ENCODE peak calls at places on chromosomes 6 and 20, in nine cellular contexts. M is AG10803, T is glutamatergic neuron, H is colonic mucosa, A is tibial artery, G is foreskin keratinocyte, N is astrocyte of the spinal cord, B is choroid plexus epithelial cell, D is AG09319. Z is an unnamed sample.

GRCh38 chr20:48451401-48451800 is 376.4 kb downstream of the PREX1 start:
- DNase-seq in M (no peak), T (no peak), H (no peak), A (no peak), G (no peak), N (no peak), B (no peak), D (no peak), Z (no peak)

GRCh38 chr6:147154454-147154853 is 49.8 kb upstream of the STXBP5 start:
- DNase-seq in M (peak), T (no peak), H (no peak), A (no peak), G (peak), N (peak), B (peak), D (no peak), Z (peak)

GRCh38 chr6:2101213-2101612 is 144.2 kb downstream of the GMDS start:
- DNase-seq in M (peak), T (no peak), H (no peak), A (no peak), G (no peak), N (no peak), B (peak), D (no peak), Z (peak)

GRCh38 chr20:38902601-38903000 is 23.6 kb upstream of the FAM83D start:
- DNase-seq in M (no peak), T (no peak), H (no peak), A (no peak), G (no peak), N (no peak), B (no peak), D (no peak), Z (no peak)

GRCh38 chr20:63441136-63441776 is 31.2 kb downstream of the KCNQ2 start:
- DNase-seq in M (no peak), T (no peak), H (no peak), A (no peak), G (no peak), N (no peak), B (no peak), D (no peak), Z (no peak)

GRCh38 chr6:16470502-16471221 is 232.3 kb downstream of the GMPR start:
- DNase-seq in M (no peak), T (no peak), H (no peak), A (no peak), G (no peak), N (no peak), B (no peak), D (no peak), Z (no peak)

GRCh38 chr6:41976794-41977484 is 35.3 kb upstream of the CCND3 start:
- DNase-seq in M (peak), T (no peak), H (no peak), A (no peak), G (no peak), N (peak), B (peak), D (no peak), Z (peak)

GRCh38 chr6:82959385-82959941 is 106.2 kb downstream of the UBE3D start:
- DNase-seq in M (peak), T (no peak), H (no peak), A (no peak), G (no peak), N (peak), B (peak), D (no peak), Z (no peak)

DNA sequence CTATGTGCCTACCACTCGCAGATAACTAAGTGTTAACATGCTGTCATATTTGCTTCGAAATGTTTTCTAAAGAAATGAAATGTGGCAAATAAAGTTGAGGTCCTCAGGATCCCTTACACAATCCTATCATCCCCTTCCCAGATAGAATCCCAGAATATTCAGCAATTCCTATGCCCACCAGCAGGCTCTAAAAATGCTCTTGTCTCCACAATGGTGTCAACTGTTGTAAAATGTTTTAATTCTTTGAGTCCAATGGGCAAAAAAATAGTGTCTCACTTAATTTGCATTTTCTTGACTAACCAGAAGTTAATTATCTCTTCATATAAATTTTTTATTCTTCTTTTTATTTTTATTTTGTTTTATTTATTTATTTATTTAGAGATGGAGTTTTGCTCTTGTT is 103.9 kb upstream of the MAP7 start:
- DNase-seq in M (no peak), T (no peak), H (no peak), A (no peak), G (no peak), N (no peak), B (no peak), D (no peak), Z (no peak)
- TF ChIP-seq CTCF in M (no peak), T (peak), H (no peak), A (no peak), G (peak), N (no peak), B (peak), D (no peak), Z (no peak)

GRCh38 chr6:160519603-160520042 is 144.5 kb downstream of the LPA start:
- DNase-seq in M (no peak), T (no peak), H (no peak), A (no peak), G (peak), N (no peak), B (peak), D (no peak), Z (peak)
- TF ChIP-seq CTCF in M (peak), T (peak), H (peak), A (peak), G (peak), N (peak), B (peak), D (peak), Z (peak)

GRCh38 chr6:24432611-24433010 is 29.9 kb downstream of the MRS2 start:
- DNase-seq in M (no peak), T (no peak), H (no peak), A (no peak), G (no peak), N (no peak), B (no peak), D (no peak), Z (no peak)

GRCh38 chr6:24426729-24427446 is 24.2 kb downstream of the MRS2 start:
- DNase-seq in M (no peak), T (no peak), H (no peak), A (no peak), G (no peak), N (no peak), B (no peak), D (no peak), Z (no peak)

GRCh38 chr6:24430086-24430485 is 27.4 kb downstream of the MRS2 start:
- DNase-seq in M (peak), T (no peak), H (no peak), A (no peak), G (no peak), N (no peak), B (no peak), D (no peak), Z (no peak)

GRCh38 chr6:24428615-24429014 is 25.9 kb downstream of the MRS2 start:
- DNase-seq in M (no peak), T (no peak), H (no peak), A (no peak), G (peak), N (peak), B (peak), D (no peak), Z (peak)

GRCh38 chr6:24431045-24431451 is 28.3 kb downstream of the MRS2 start:
- DNase-seq in M (peak), T (no peak), H (peak), A (no peak), G (peak), N (peak), B (peak), D (no peak), Z (peak)
- TF ChIP-seq CTCF in M (peak), T (peak), H (peak), A (peak), G (peak), N (peak), B (peak), D (peak), Z (peak)

DNA sequence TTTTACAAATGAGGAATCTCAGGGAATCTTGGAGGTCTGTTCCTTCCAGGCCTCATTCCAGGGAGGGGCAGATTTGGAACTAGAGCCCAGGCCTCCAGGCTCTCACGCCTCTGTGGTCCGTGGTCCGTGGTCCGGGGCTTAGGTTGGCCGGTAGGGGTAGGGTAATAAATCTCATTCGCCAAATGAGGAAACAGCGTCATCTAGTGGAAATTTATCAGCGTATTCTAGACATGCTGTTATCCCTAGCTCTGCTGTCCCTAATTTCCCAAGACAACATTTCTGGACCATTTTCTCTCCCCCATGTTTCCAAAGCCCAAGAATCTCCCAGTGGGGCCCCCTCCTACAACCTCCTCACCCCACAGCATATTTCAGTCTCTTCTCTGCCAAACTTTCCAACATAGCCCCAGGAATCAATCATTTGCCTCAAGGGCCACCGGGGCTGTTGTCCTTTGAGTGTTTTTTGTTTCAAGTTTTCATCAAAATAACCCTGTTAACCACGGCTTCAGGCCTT is 126.9 kb downstream of the ALDH8A1 start:
- DNase-seq in M (peak), T (peak), H (peak), A (no peak), G (peak), N (peak), B (peak), D (peak), Z (peak)
- TF ChIP-seq CTCF in M (peak), T (peak), H (peak), A (peak), G (peak), N (peak), B (peak), D (peak), Z (peak)

GRCh38 chr20:31738729-31739549 is at the start of gene TPX2:
- DNase-seq in M (peak), T (peak), H (peak), A (peak), G (peak), N (peak), B (peak), D (peak), Z (peak)
- TF ChIP-seq CTCF in M (peak), T (peak), H (no peak), A (peak), G (peak), N (peak), B (peak), D (no peak), Z (no peak)

GRCh38 chr20:17966432-17967312 is 1.9 kb downstream of the SNX5 start:
- DNase-seq in M (peak), T (no peak), H (no peak), A (no peak), G (no peak), N (peak), B (peak), D (no peak), Z (peak)
- TF ChIP-seq CTCF in M (peak), T (no peak), H (no peak), A (peak), G (peak), N (peak), B (peak), D (peak), Z (no peak)

GRCh38 chr20:19886666-19887288 is 128.7 kb downstream of the RIN2 start:
- DNase-seq in M (no peak), T (no peak), H (peak), A (no peak), G (peak), N (peak), B (peak), D (no peak), Z (peak)
- TF ChIP-seq CTCF in M (peak), T (no peak), H (no peak), A (no peak), G (peak), N (peak), B (peak), D (peak), Z (peak)

GRCh38 chr6:54958446-54958845 is 111.9 kb downstream of the FAM83B start:
- DNase-seq in M (no peak), T (no peak), H (no peak), A (no peak), G (no peak), N (no peak), B (no peak), D (no peak), Z (no peak)

DNA sequence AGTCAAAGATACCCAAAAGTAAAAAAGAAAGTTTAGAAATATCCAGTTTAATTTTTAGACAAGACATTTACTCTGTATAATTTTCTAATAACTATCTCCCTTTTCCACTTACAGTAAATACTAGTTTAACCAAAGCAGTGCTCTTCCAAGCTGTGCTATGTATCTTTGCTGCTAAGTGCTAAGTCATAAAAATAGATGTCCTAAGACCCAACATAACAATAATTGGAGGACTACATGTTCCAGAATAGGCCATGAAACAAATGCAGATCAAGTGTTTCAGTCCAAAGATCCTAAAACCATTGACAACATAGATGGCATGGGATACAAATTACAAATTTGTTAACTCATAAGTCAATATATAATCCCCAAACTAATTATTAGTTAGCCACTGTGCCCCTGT is 111.1 kb downstream of the FAM83B start:
- DNase-seq in M (no peak), T (no peak), H (no peak), A (no peak), G (no peak), N (no peak), B (no peak), D (no peak), Z (no peak)
- TF ChIP-seq CTCF in M (no peak), T (no peak), H (no peak), A (no peak), G (no peak), N (no peak), B (no peak), D (no peak), Z (no peak)

Z was measured in mammary epithelial cell.